ENCODE peak calls at places on chromosome 5, in seven cellular contexts. J is CD4-positive, alpha-beta T cell; R is naive B cell; Y is RCC 7860; T is small intestine; M is mucosa of gallbladder; G is anterior cingulate cortex. V is an unnamed sample.
A peak's percentile ranks its signal among the peaks of the same experiment; 100 is the strongest.

GRCh38 chr5:31385774-31386537 is 145.9 kb downstream of the DROSHA start:
- DNase-seq in J (no peak), R (no peak), Y (peak; percentile 35), T (no peak), M (no peak), G (no peak), V (no peak)

GRCh38 chr5:5721881-5722280 is 299.4 kb downstream of the ICE1 start:
- DNase-seq in J (no peak), R (no peak), Y (no peak), T (no peak), M (no peak), G (no peak), V (no peak)

GRCh38 chr5:96658272-96658671 is 3.9 kb upstream of the CAST start:
- DNase-seq in J (no peak), R (no peak), Y (peak; percentile 15), T (no peak), M (no peak), G (no peak), V (no peak)

GRCh38 chr5:75048457-75048953 is 3.9 kb downstream of the GCNT4 start:
- DNase-seq in J (no peak), R (no peak), Y (no peak), T (no peak), M (no peak), G (no peak), V (no peak)

GRCh38 chr5:178201927-178202235 is 2.5 kb upstream of the HNRNPAB start:
- DNase-seq in J (no peak), R (no peak), Y (peak; percentile 39), T (no peak), M (no peak), G (no peak), V (peak; percentile 73)

GRCh38 chr5:73564644-73565165 is 734 bp downstream of the ANKRA2 start:
- DNase-seq in J (no peak), R (no peak), Y (no peak), T (no peak), M (no peak), G (no peak), V (no peak)

GRCh38 chr5:55866485-55866884 is 15.3 kb downstream of the IL31RA start:
- DNase-seq in J (no peak), R (no peak), Y (no peak), T (no peak), M (peak; percentile 29), G (no peak), V (no peak)

GRCh38 chr5:56950626-56951130 is 1.2 kb downstream of the MIER3 start:
- DNase-seq in J (peak; percentile 45), R (peak; percentile 34), Y (no peak), T (peak; percentile 59), M (peak; percentile 47), G (peak; percentile 40), V (peak; percentile 17)

V was measured in GF-D8.